ENCODE peak calls at places on chromosomes 5 and 9, in four cellular contexts. One of them, this sample, is unnamed.

GRCh38 chr5:63962345-63962744 is at the start of gene HTR1A:
- DNase-seq in HFF-Myc: no peak
- DNase-seq in adrenal gland: no peak
- DNase-seq in T-helper 2 cell: no peak
- DNase-seq in this sample: no peak

GRCh38 chr5:38190111-38190510 is 68.2 kb upstream of the EGFLAM start:
- DNase-seq in adrenal gland: no peak
- DNase-seq in HFF-Myc: no peak
- DNase-seq in T-helper 2 cell: no peak
- DNase-seq in this sample: no peak

GRCh38 chr5:76331139-76331538 is 71.9 kb upstream of the IQGAP2 start:
- DNase-seq in T-helper 2 cell: no peak
- DNase-seq in HFF-Myc: no peak
- DNase-seq in adrenal gland: no peak
- DNase-seq in this sample: no peak

GRCh38 chr5:132369471-132370240 is at the start of gene SLC22A5:
- DNase-seq in HFF-Myc: no peak
- DNase-seq in adrenal gland: peak; percentile 72
- DNase-seq in T-helper 2 cell: peak; percentile 61
- DNase-seq in this sample: peak; percentile 93

GRCh38 chr5:1048162-1048721 is 39.6 kb downstream of the NKD2 start:
- DNase-seq in T-helper 2 cell: no peak
- DNase-seq in HFF-Myc: no peak
- DNase-seq in adrenal gland: no peak
- DNase-seq in this sample: peak; percentile 22

GRCh38 chr5:88244686-88245085 is 24.0 kb downstream of the TMEM161B start:
- DNase-seq in adrenal gland: no peak
- DNase-seq in T-helper 2 cell: no peak
- DNase-seq in HFF-Myc: no peak
- DNase-seq in this sample: no peak

GRCh38 chr9:24961787-24962186 is 416.1 kb upstream of the IZUMO3 start:
- DNase-seq in HFF-Myc: no peak
- DNase-seq in T-helper 2 cell: no peak
- DNase-seq in adrenal gland: no peak
- DNase-seq in this sample: no peak

GRCh38 chr5:147658293-147658932 is 124.1 kb downstream of the JAKMIP2 start:
- DNase-seq in HFF-Myc: no peak
- DNase-seq in adrenal gland: no peak
- DNase-seq in T-helper 2 cell: no peak
- DNase-seq in this sample: no peak

GRCh38 chr5:75656311-75657003 is 45.2 kb downstream of the ANKDD1B start:
- DNase-seq in T-helper 2 cell: no peak
- DNase-seq in HFF-Myc: no peak
- DNase-seq in adrenal gland: peak; percentile 64
- DNase-seq in this sample: no peak

GRCh38 chr5:173781826-173782670 is 106.1 kb upstream of the CPEB4 start:
- DNase-seq in T-helper 2 cell: peak; percentile 47
- DNase-seq in HFF-Myc: peak; percentile 77
- DNase-seq in adrenal gland: peak; percentile 95
- DNase-seq in this sample: peak; percentile 89

GRCh38 chr5:6827815-6828214 is 114.6 kb downstream of the TENT4A start:
- DNase-seq in HFF-Myc: no peak
- DNase-seq in T-helper 2 cell: peak; percentile 25
- DNase-seq in adrenal gland: no peak
- DNase-seq in this sample: no peak

GRCh38 chr5:62030326-62030725 is 275.7 kb upstream of the KIF2A start:
- DNase-seq in T-helper 2 cell: no peak
- DNase-seq in adrenal gland: no peak
- DNase-seq in HFF-Myc: no peak
- DNase-seq in this sample: no peak

GRCh38 chr5:112684737-112685136 is 52.9 kb upstream of the APC start:
- DNase-seq in T-helper 2 cell: no peak
- DNase-seq in adrenal gland: no peak
- DNase-seq in HFF-Myc: no peak
- DNase-seq in this sample: no peak

GRCh38 chr9:35729700-35730485 is 2.1 kb downstream of the TLN1 start:
- DNase-seq in T-helper 2 cell: no peak
- DNase-seq in adrenal gland: peak; percentile 64
- DNase-seq in HFF-Myc: peak; percentile 71
- DNase-seq in this sample: peak; percentile 92

GRCh38 chr5:66769839-66770617 is 173.8 kb downstream of the MAST4 start:
- DNase-seq in T-helper 2 cell: no peak
- DNase-seq in HFF-Myc: no peak
- DNase-seq in adrenal gland: no peak
- DNase-seq in this sample: peak; percentile 37

GRCh38 chr9:108360304-108360703 is 495.5 kb downstream of the ACTL7B start:
- DNase-seq in HFF-Myc: no peak
- DNase-seq in adrenal gland: no peak
- DNase-seq in T-helper 2 cell: no peak
- DNase-seq in this sample: no peak

GRCh38 chr5:98414938-98415337 is 358.5 kb upstream of the RGMB start:
- DNase-seq in adrenal gland: no peak
- DNase-seq in T-helper 2 cell: no peak
- DNase-seq in HFF-Myc: no peak
- DNase-seq in this sample: no peak

GRCh38 chr5:163261647-163262269 is 175.6 kb upstream of the CCNG1 start:
- DNase-seq in HFF-Myc: no peak
- DNase-seq in T-helper 2 cell: no peak
- DNase-seq in adrenal gland: no peak
- DNase-seq in this sample: no peak

GRCh38 chr5:123429221-123429954 is 6.2 kb upstream of the CEP120 start:
- DNase-seq in adrenal gland: no peak
- DNase-seq in T-helper 2 cell: no peak
- DNase-seq in HFF-Myc: no peak
- DNase-seq in this sample: no peak

GRCh38 chr5:168005093-168005492 is 286.4 kb upstream of the WWC1 start:
- DNase-seq in T-helper 2 cell: no peak
- DNase-seq in adrenal gland: no peak
- DNase-seq in HFF-Myc: no peak
- DNase-seq in this sample: no peak

GRCh38 chr9:5191983-5192382 is 6.5 kb upstream of the INSL6 start:
- DNase-seq in T-helper 2 cell: no peak
- DNase-seq in HFF-Myc: no peak
- DNase-seq in adrenal gland: no peak
- DNase-seq in this sample: no peak

GRCh38 chr5:44665101-44665701 is 143.5 kb upstream of the MRPS30 start:
- DNase-seq in adrenal gland: no peak
- DNase-seq in T-helper 2 cell: no peak
- DNase-seq in HFF-Myc: no peak
- DNase-seq in this sample: peak; percentile 66

GRCh38 chr5:107687404-107687803 is 16.7 kb upstream of the EFNA5 start:
- DNase-seq in HFF-Myc: no peak
- DNase-seq in T-helper 2 cell: no peak
- DNase-seq in adrenal gland: no peak
- DNase-seq in this sample: no peak

GRCh38 chr9:17928768-17929167 is 349.9 kb downstream of the SH3GL2 start:
- DNase-seq in T-helper 2 cell: no peak
- DNase-seq in adrenal gland: no peak
- DNase-seq in HFF-Myc: no peak
- DNase-seq in this sample: no peak

GRCh38 chr9:27499481-27499880 is 24.6 kb upstream of the IFNK start:
- DNase-seq in T-helper 2 cell: no peak
- DNase-seq in HFF-Myc: peak; percentile 15
- DNase-seq in adrenal gland: no peak
- DNase-seq in this sample: no peak

GRCh38 chr9:120578614-120579013 is 1.4 kb downstream of the CDK5RAP2 start:
- DNase-seq in T-helper 2 cell: no peak
- DNase-seq in adrenal gland: no peak
- DNase-seq in HFF-Myc: no peak
- DNase-seq in this sample: no peak

GRCh38 chr5:149227168-149227826 is 44.4 kb upstream of the AFAP1L1 start:
- DNase-seq in adrenal gland: peak; percentile 29
- DNase-seq in T-helper 2 cell: no peak
- DNase-seq in HFF-Myc: no peak
- DNase-seq in this sample: no peak

GRCh38 chr9:70488098-70488792 is 73.8 kb upstream of the KLF9 start:
- DNase-seq in HFF-Myc: no peak
- DNase-seq in T-helper 2 cell: no peak
- DNase-seq in adrenal gland: no peak
- DNase-seq in this sample: no peak